ENCODE peak calls at places on chromosome 21, in eight cellular contexts. L is stimulated activated naive B cell treated with anti-CD40 and anti-IgM and Interleukin-4, amounts not matched to agents 10 μg/mL and 1 μg/mL and 100 μg/mL, for 72 hours; S is aorta; O is Right ventricle myocardium inferior; H is heart right ventricle; N is left lobe of liver; V is mucosa of descending colon; J is HCT116. C is an unnamed sample.

GRCh38 chr21:45533731-45534571 is 8.3 kb downstream of the SLC19A1 start:
- ATAC-seq in L (no peak), S (no peak), O (peak), H (peak), N (peak), V (peak), J (no peak), C (no peak)

GRCh38 chr21:41973861-41974751 is 20.3 kb upstream of the C2CD2 start:
- ATAC-seq in L (peak), S (no peak), O (peak), H (peak), N (peak), V (peak), J (peak), C (peak)

GRCh38 chr21:22345624-22346023 is 1347.4 kb downstream of the NCAM2 start:
- ATAC-seq in L (no peak), S (no peak), O (no peak), H (no peak), N (peak), V (no peak), J (no peak), C (no peak)

GRCh38 chr21:46561448-46562095 is 43.3 kb downstream of the S100B start:
- ATAC-seq in L (no peak), S (no peak), O (no peak), H (no peak), N (no peak), V (no peak), J (no peak), C (no peak)

GRCh38 chr21:31371715-31372114 is 27.7 kb upstream of the TIAM1 start:
- ATAC-seq in L (no peak), S (no peak), O (peak), H (no peak), N (no peak), V (no peak), J (no peak), C (no peak)

GRCh38 chr21:43278359-43278758 is 109.6 kb downstream of the CRYAA start:
- ATAC-seq in L (no peak), S (no peak), O (peak), H (peak), N (no peak), V (peak), J (peak), C (no peak)

GRCh38 chr21:14737278-14737677 is 191.2 kb upstream of the SAMSN1 start:
- ATAC-seq in L (no peak), S (no peak), O (no peak), H (no peak), N (no peak), V (no peak), J (no peak), C (no peak)

GRCh38 chr21:42844411-42845113 is 34.8 kb downstream of the WDR4 start:
- ATAC-seq in L (no peak), S (peak), O (peak), H (peak), N (peak), V (peak), J (peak), C (no peak)

GRCh38 chr21:46284077-46284644 is 1.2 kb downstream of the MCM3AP start:
- ATAC-seq in L (no peak), S (no peak), O (no peak), H (no peak), N (no peak), V (peak), J (no peak), C (no peak)

GRCh38 chr21:42526379-42526727 is 12.7 kb downstream of the SLC37A1 start:
- ATAC-seq in L (no peak), S (no peak), O (no peak), H (no peak), N (peak), V (peak), J (no peak), C (no peak)

GRCh38 chr21:43864806-43865470 is at the start of gene AGPAT3:
- ATAC-seq in L (peak), S (no peak), O (peak), H (no peak), N (peak), V (peak), J (peak), C (peak)